ENCODE peak calls at places on chromosomes 3 and 15, in seven cellular contexts. Z, V, L, N, R, X and W are unnamed samples. For H3K4me1, the result is how much of the 10 kb centered on the place peaks cover.

GRCh38 chr3:150469031-150469930 is 61.2 kb downstream of the TSC22D2 start:
- DNase-seq in Z (peak), V (no peak), L (no peak), N (no peak), R (no peak), X (no peak), W (no peak)

GRCh38 chr3:141308588-141309218 is 59.6 kb upstream of the ZBTB38 start:
- DNase-seq in Z (peak), V (peak), L (no peak), N (no peak), R (peak), X (peak), W (no peak)

GRCh38 chr15:41407341-41407740 is 5.0 kb upstream of the NDUFAF1 start:
- DNase-seq in Z (no peak), V (no peak), L (no peak), N (no peak), R (no peak), X (no peak), W (no peak)

GRCh38 chr3:176872771-176873209 is 324.5 kb downstream of the TBL1XR1 start:
- DNase-seq in Z (peak), V (peak), L (peak), N (peak), R (no peak), X (no peak), W (peak)

GRCh38 chr3:131848111-131848510 is 186.7 kb downstream of the CPNE4 start:
- DNase-seq in Z (no peak), V (no peak), L (no peak), N (no peak), R (no peak), X (no peak), W (no peak)

GRCh38 chr15:74540761-74541493 is at the start of gene ARID3B:
- DNase-seq in Z (peak), V (peak), L (peak), N (peak), R (peak), X (peak), W (peak)

GRCh38 chr3:181711325-181712135 is at the start of gene SOX2:
- DNase-seq in Z (peak), V (peak), L (no peak), N (no peak), R (peak), X (no peak), W (peak)

GRCh38 chr15:80490431-80490990 is 86.3 kb downstream of the ARNT2 start:
- DNase-seq in Z (no peak), V (no peak), L (no peak), N (no peak), R (no peak), X (no peak), W (no peak)

DNA sequence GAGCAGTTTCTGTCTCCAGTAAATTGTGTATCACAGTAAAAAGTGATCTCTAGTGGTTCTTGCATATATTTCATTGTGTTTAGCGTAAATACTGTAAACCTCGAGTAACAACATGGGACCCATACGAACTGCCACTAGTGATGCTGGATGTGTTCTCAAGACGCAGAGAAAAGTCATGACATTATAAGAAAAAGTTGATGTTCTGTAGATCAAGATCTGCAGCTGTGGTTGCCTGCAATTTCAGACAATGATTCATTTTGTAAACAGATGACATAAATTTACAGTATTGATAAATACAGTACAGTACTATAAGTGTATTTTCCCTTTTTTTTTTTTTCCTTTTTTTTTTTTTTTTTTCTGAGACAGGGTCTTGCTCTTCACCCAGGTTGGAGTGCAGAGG is 100.1 kb downstream of the DPH6 start:
- DNase-seq in Z (no peak), V (no peak), L (no peak), N (no peak), R (no peak), X (no peak), W (no peak)
- H3K4me3 ChIP-seq in Z (no peak), V (no peak), L (no peak), N (no peak), R (no peak), X (no peak), W (no peak)

DNA sequence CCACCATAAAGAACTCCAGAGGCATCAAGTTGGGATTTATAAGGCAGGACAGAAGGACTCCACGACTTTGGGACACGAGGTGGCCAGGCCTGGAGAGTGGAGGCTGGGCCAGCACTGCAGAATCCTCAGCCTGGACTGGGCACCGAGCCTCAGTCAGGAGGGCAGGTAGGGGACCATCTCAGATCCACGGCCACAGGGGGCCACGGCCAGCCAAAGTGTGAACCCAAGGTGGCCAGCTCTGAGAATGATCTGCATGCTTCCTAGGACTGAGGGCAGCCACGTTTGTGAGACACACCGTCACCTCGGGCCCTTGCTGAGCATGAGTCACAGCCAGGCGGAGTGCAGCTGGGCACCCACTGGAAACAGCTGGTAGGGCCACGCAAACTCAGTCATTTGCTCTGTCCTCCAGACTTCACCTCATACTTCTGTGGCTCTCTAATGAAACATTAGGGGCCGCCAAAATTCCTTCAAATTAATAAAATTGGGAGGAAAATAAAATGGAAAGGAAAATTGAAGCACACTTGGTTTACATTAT is 65.8 kb downstream of the CTNNB1 start:
- DNase-seq in Z (peak), V (no peak), L (no peak), N (no peak), R (no peak), X (no peak), W (no peak)
- H3K4me1 ChIP-seq in Z (under half), V (under half), L (under half), N (under half), R (under half), X (under half), W (under half)

GRCh38 chr15:79434361-79434760 is 2.2 kb downstream of the MINAR1 start:
- DNase-seq in Z (no peak), V (no peak), L (no peak), N (no peak), R (no peak), X (no peak), W (no peak)

GRCh38 chr15:79433610-79434009 is 1.5 kb downstream of the MINAR1 start:
- DNase-seq in Z (peak), V (peak), L (no peak), N (no peak), R (no peak), X (no peak), W (no peak)

GRCh38 chr15:79431636-79432344 is at the start of gene MINAR1:
- DNase-seq in Z (peak), V (peak), L (no peak), N (no peak), R (no peak), X (no peak), W (no peak)

GRCh38 chr15:79430901-79431635 is 1.1 kb upstream of the MINAR1 start:
- DNase-seq in Z (no peak), V (peak), L (no peak), N (no peak), R (no peak), X (no peak), W (no peak)

GRCh38 chr15:79432345-79433311 is 492 bp downstream of the MINAR1 start:
- DNase-seq in Z (peak), V (no peak), L (no peak), N (no peak), R (no peak), X (no peak), W (no peak)
- H3K4me3 ChIP-seq in Z (peak), V (peak), L (no peak), N (no peak), R (peak), X (peak), W (no peak)

GRCh38 chr3:45057557-45057956 is 31.5 kb downstream of the CLEC3B start:
- DNase-seq in Z (no peak), V (no peak), L (no peak), N (no peak), R (no peak), X (no peak), W (no peak)
- H3K4me1 ChIP-seq in Z (under half), V (under half), L (under half), N (under half), R (under half), X (under half), W (under half)

GRCh38 chr3:186614597-186615483 is 2.0 kb downstream of the AHSG start:
- DNase-seq in Z (peak), V (peak), L (peak), N (peak), R (peak), X (peak), W (peak)

GRCh38 chr3:186613637-186614265 is 891 bp downstream of the AHSG start:
- DNase-seq in Z (no peak), V (no peak), L (no peak), N (no peak), R (no peak), X (no peak), W (no peak)

GRCh38 chr3:186612721-186613636 is at the start of gene AHSG:
- DNase-seq in Z (no peak), V (no peak), L (no peak), N (no peak), R (no peak), X (no peak), W (no peak)

GRCh38 chr3:186616299-186616617 is 3.4 kb downstream of the AHSG start:
- DNase-seq in Z (no peak), V (no peak), L (no peak), N (no peak), R (no peak), X (no peak), W (no peak)

DNA sequence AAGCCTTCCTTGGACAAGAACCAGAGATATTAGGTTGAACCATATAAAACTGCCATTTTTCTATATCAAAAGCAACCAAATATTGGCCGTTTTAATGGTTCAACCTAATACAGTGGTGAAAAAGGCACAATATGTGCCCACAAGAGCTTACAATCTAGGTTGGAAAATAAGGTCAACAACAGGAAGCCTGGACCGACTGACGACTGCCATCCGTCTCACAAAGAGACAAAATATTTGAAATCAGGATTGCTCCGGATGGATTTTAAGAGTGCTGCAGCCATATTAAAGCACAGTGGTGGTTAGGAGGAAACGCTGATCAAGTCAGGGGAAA is 1.4 kb downstream of the AHSG start:
- DNase-seq in Z (no peak), V (no peak), L (peak), N (no peak), R (no peak), X (no peak), W (no peak)
- H3K4me3 ChIP-seq in Z (no peak), V (no peak), L (peak), N (no peak), R (no peak), X (no peak), W (peak)

DNA sequence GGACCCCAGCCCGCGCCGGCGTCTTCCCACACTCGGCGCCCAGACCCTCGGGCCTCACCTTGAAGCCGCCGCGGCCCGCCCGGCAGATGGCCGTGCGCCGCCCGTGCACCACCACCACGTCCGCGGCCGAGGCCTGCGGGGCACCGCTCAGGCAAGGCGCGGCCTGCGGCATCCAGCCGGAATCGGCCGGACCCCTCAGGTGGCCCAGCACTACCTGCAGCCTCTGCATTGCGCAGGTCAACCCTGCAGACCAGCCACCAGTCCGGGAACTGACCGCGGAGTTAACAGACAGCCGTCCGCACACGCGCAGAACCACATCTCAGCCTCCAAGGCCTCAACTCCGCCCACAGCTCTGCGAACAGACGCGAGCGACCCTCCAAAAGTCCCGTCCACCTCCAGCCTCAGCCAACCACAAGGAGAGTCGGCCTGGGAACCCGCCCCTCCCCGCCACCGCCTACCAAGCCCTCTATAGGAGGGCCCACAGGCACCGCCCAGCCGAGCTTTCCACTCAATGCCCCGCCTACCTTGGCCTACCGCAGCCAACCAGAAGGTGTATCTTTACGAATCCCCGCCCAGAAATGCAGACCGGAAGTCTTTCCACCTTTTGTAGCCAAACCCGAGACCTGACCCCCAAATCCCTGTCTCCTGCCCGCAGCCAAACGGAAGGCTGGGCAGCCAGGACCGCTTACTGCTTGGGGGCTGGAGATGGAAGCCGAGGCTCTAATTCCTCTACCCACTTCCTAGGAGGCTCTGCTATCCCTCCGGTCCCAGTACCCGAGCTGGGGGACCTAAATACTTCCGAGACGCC is at the start of gene ACAA1:
- DNase-seq in Z (peak), V (peak), L (peak), N (peak), R (peak), X (peak), W (peak)
- H3K4me1 ChIP-seq in Z (under half), V (under half), L (half or more), N (under half), R (half or more), X (under half), W (under half)